ENCODE peak calls at places on chromosomes 3 and 15, in six cellular contexts. Z is fibroblast of lung, L is HepG2, Y is GM23248, J is astrocyte, H is H1. N is an unnamed sample.

GRCh38 chr3:79414821-79415220 is 353.0 kb downstream of the ROBO1 start:
- DNase-seq in Z (peak; percentile 96), H (no peak), L (no peak), Y (peak; percentile 84), J (peak; percentile 68), N (no peak)

GRCh38 chr15:29516929-29517328 is 247.3 kb upstream of the NSMCE3 start:
- DNase-seq in Y (no peak), J (no peak), H (no peak), L (no peak), Z (no peak), N (no peak)

GRCh38 chr3:59839810-59840515 is 790.1 kb upstream of the CFAP20DC start:
- DNase-seq in L (no peak), J (no peak), Z (no peak), H (no peak), Y (no peak), N (peak; percentile 29)

GRCh38 chr3:120488296-120488695 is 37.5 kb upstream of the FSTL1 start:
- DNase-seq in Z (no peak), Y (no peak), H (no peak), L (no peak), J (no peak), N (no peak)

GRCh38 chr15:77784361-77785292 is 151.9 kb upstream of the LINGO1 start:
- DNase-seq in Y (peak; percentile 61), Z (peak; percentile 2), L (peak; percentile 14), H (peak; percentile 88), J (no peak), N (no peak)

GRCh38 chr15:78358114-78358513 is 18.0 kb downstream of the CRABP1 start:
- DNase-seq in Y (no peak), Z (peak; percentile 6), J (peak; percentile 4), H (no peak), L (peak; percentile 48), N (no peak)

GRCh38 chr3:169264711-169265110 is 398.8 kb downstream of the MECOM start:
- DNase-seq in Z (peak; percentile 56), H (no peak), Y (no peak), L (no peak), J (peak; percentile 47), N (no peak)

GRCh38 chr15:25236143-25236860 is 202.5 kb downstream of the UBE3A start:
- DNase-seq in J (no peak), Z (no peak), H (no peak), Y (no peak), L (no peak), N (no peak)

GRCh38 chr3:128649264-128649663 is 1.4 kb downstream of the RPN1 start:
- DNase-seq in H (no peak), J (no peak), Z (peak; percentile 5), Y (peak; percentile 61), L (no peak), N (no peak)

GRCh38 chr15:73794501-73795133 is 41.5 kb upstream of the INSYN1 start:
- DNase-seq in Z (peak; percentile 14), J (peak; percentile 37), H (no peak), L (no peak), Y (peak; percentile 53), N (no peak)

GRCh38 chr3:197791120-197792018 is at the start of gene LRCH3:
- DNase-seq in J (peak; percentile 45), L (peak; percentile 56), H (peak; percentile 98), Z (peak; percentile 73), Y (peak; percentile 89), N (peak; percentile 84)

GRCh38 chr15:44308415-44308814 is 19.9 kb downstream of the GOLM2 start:
- DNase-seq in J (no peak), H (no peak), Z (no peak), L (no peak), Y (no peak), N (no peak)

GRCh38 chr3:33063651-33064051 is 33.3 kb downstream of the GLB1 start:
- DNase-seq in L (no peak), J (peak; percentile 22), Y (peak; percentile 82), H (no peak), Z (no peak), N (no peak)

GRCh38 chr3:140159646-140160045 is 224.7 kb downstream of the CLSTN2 start:
- DNase-seq in Y (no peak), J (no peak), L (no peak), H (no peak), Z (no peak), N (no peak)

GRCh38 chr3:52831500-52832301 is 1.2 kb upstream of the ITIH4 start:
- DNase-seq in H (no peak), Z (peak; percentile 69), J (peak; percentile 61), L (peak; percentile 64), Y (peak; percentile 87), N (no peak)

GRCh38 chr3:64184621-64185020 is 40.6 kb downstream of the PRICKLE2 start:
- DNase-seq in Z (peak; percentile 53), J (peak; percentile 65), H (no peak), L (no peak), Y (peak; percentile 80), N (no peak)

GRCh38 chr3:175176556-175176955 is 317.4 kb downstream of the NAALADL2 start:
- DNase-seq in Y (no peak), Z (no peak), L (no peak), H (no peak), J (no peak), N (no peak)

GRCh38 chr15:70342141-70342540 is 244.4 kb upstream of the TLE3 start:
- DNase-seq in Z (no peak), J (no peak), H (no peak), L (no peak), Y (no peak), N (no peak)

GRCh38 chr3:16789344-16790100 is 95.2 kb upstream of the PLCL2 start:
- DNase-seq in Z (no peak), L (no peak), H (no peak), J (no peak), Y (no peak), N (peak; percentile 19)

GRCh38 chr3:141653872-141654271 is 84.2 kb upstream of the RNF7 start:
- DNase-seq in Z (no peak), J (no peak), Y (no peak), L (no peak), H (no peak), N (no peak)

DNA sequence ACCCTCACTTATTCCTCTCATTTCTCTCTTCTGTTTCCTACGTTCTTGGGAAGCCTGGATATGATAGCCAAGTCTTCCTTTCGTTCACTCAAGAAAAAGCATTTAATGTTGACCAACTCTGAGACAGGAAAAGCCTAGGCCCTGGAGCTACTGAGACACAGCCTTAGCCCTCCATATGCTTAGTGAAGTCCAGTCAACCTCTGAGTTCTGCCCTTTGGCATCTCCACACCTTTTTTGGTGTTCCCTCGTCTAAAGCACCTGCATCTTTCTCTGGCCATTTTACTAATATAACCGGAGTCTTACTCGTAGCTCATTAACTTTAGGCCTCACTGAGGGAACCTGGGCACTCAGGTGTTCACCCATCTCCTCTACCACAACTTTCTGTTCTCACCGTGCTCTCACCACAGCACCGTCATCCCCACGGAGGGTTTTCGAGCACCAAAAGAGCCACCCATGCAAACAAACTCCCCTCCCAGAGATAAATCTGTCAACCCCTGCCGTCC is 632 bp downstream of the MTHFS start:
- DNase-seq in Y (peak; percentile 31), J (no peak), Z (no peak), L (peak; percentile 13), H (no peak), N (no peak)
- H2AFZ ChIP-seq in Y (peak overlapping the region; percentile 94), J (peak overlapping the region; percentile 90), Z (peak overlapping the region; percentile 95), L (peak overlapping the region; percentile 70), H (no peak overlapping the region), N (peak overlapping the region; percentile 89)

GRCh38 chr3:134406331-134407246 is 32.3 kb upstream of the AMOTL2 start:
- DNase-seq in H (peak; percentile 83), Z (peak; percentile 2), J (no peak), L (no peak), Y (peak; percentile 34), N (no peak)
- TF ChIP-seq EZH2 in H (peak; percentile 50), Z (no peak), J (no peak), L (no peak), Y (no peak), N (no peak)

GRCh38 chr3:62379206-62379834 is 6.0 kb upstream of the FEZF2 start:
- DNase-seq in Z (no peak), J (no peak), H (peak; percentile 58), Y (no peak), L (no peak), N (no peak)

GRCh38 chr3:62375655-62376054 is 2.3 kb upstream of the FEZF2 start:
- DNase-seq in Z (no peak), L (no peak), Y (no peak), H (no peak), J (no peak), N (no peak)

GRCh38 chr3:62376187-62376720 is 2.9 kb upstream of the FEZF2 start:
- DNase-seq in L (no peak), J (no peak), Z (no peak), Y (no peak), H (no peak), N (no peak)

GRCh38 chr3:62376906-62377865 is 3.8 kb upstream of the FEZF2 start:
- DNase-seq in H (peak; percentile 79), J (no peak), Z (no peak), Y (no peak), L (no peak), N (no peak)

DNA sequence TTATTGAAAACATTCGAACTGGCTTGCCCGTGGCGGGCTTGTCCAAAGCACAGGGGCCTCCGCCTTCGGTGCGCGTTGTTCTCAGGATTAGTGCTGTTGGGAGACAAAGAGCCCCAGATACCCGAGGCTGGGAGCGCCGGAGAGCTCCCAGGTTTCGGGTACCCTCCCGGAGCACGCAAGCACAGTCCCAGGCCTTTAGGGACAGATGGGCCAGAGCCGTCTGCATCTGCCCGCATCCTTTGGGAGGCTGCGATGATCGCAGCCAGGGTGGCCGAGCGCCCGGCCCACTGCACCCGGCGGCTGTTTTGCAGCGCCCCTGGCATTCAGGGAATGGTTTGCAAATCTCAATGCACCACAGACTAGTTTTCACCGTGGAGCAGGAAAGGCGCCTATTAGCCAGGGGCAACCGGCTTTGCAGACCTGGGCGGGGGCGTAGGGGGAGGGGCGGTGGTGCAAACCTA is 5.0 kb upstream of the FEZF2 start:
- DNase-seq in Y (no peak), J (no peak), Z (no peak), H (peak; percentile 75), L (no peak), N (no peak)
- H3K27me3 ChIP-seq in Y (peaks cover 99% of the 10 kb centered on the region), J (peaks cover 83% of the 10 kb centered on the region), Z (peaks cover 76% of the 10 kb centered on the region), H (peaks cover 90% of the 10 kb centered on the region), L (peaks cover 57% of the 10 kb centered on the region), N (peaks cover 4% of the 10 kb centered on the region)

DNA sequence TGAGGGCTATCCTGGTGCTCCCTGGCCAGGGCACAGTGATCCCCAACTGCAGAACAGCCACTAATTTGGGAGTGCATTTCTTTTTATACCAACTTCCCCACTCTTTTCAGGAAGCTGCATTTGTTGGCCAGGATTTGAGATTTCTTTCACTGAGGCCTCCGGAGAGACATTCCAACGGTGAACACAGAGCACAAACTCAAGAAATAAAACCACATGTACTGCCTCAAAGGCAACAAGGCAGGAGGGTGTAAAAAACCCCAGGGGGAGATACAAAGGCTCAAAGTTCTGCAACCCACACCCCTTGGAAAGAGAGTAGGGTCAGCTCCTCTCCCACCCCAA is 65.3 kb downstream of the CPN2 start:
- DNase-seq in H (no peak), J (no peak), Z (peak; percentile 6), L (no peak), Y (no peak), N (no peak)
- H2AFZ ChIP-seq in H (no peak overlapping the region), J (no peak overlapping the region), Z (no peak overlapping the region), L (no peak overlapping the region), Y (no peak overlapping the region), N (no peak overlapping the region)